ENCODE peak calls at places on chromosomes 16 and 17, in six cellular contexts. One of them, this sample, is unnamed.

GRCh38 chr17:82920715-82921114 is 80.9 kb upstream of the ZNF750 start:
- DNase-seq in KBM-7: no peak
- DNase-seq in cardiac muscle cell: no peak
- DNase-seq in coronary artery: no peak
- DNase-seq in AG09319: no peak
- DNase-seq in ACHN: no peak
- DNase-seq in this sample: no peak

GRCh38 chr16:2798723-2799204 is 494 bp downstream of the PRSS41 start:
- DNase-seq in AG09319: no peak
- DNase-seq in ACHN: no peak
- DNase-seq in cardiac muscle cell: no peak
- DNase-seq in coronary artery: no peak
- DNase-seq in KBM-7: no peak
- DNase-seq in this sample: no peak

GRCh38 chr17:48723555-48724239 is 712 bp downstream of the PRAC2 start:
- DNase-seq in KBM-7: no peak
- DNase-seq in coronary artery: no peak
- DNase-seq in ACHN: no peak
- DNase-seq in AG09319: no peak
- DNase-seq in cardiac muscle cell: no peak
- DNase-seq in this sample: no peak

GRCh38 chr16:81553080-81553813 is 108.6 kb downstream of the CMIP start:
- DNase-seq in ACHN: no peak
- DNase-seq in coronary artery: no peak
- DNase-seq in cardiac muscle cell: no peak
- DNase-seq in KBM-7: no peak
- DNase-seq in AG09319: no peak
- DNase-seq in this sample: peak; percentile 91

GRCh38 chr17:62193297-62193696 is 128.2 kb upstream of the MED13 start:
- DNase-seq in AG09319: no peak
- DNase-seq in cardiac muscle cell: no peak
- DNase-seq in KBM-7: no peak
- DNase-seq in ACHN: no peak
- DNase-seq in coronary artery: no peak
- DNase-seq in this sample: no peak

GRCh38 chr17:14621826-14622621 is 321.1 kb downstream of the HS3ST3B1 start:
- DNase-seq in ACHN: no peak
- DNase-seq in coronary artery: no peak
- DNase-seq in cardiac muscle cell: no peak
- DNase-seq in KBM-7: peak; percentile 90
- DNase-seq in AG09319: no peak
- DNase-seq in this sample: no peak

GRCh38 chr16:80602894-80603293 is 62.1 kb downstream of the DYNLRB2 start:
- DNase-seq in coronary artery: no peak
- DNase-seq in ACHN: no peak
- DNase-seq in AG09319: no peak
- DNase-seq in cardiac muscle cell: no peak
- DNase-seq in KBM-7: no peak
- DNase-seq in this sample: no peak

GRCh38 chr16:73191111-73192046 is 143.5 kb upstream of the ZFHX3 start:
- DNase-seq in coronary artery: no peak
- DNase-seq in KBM-7: no peak
- DNase-seq in AG09319: no peak
- DNase-seq in cardiac muscle cell: no peak
- DNase-seq in ACHN: no peak
- DNase-seq in this sample: no peak

GRCh38 chr16:47687694-47688093 is 226.6 kb downstream of the PHKB start:
- DNase-seq in coronary artery: no peak
- DNase-seq in cardiac muscle cell: no peak
- DNase-seq in ACHN: no peak
- DNase-seq in AG09319: no peak
- DNase-seq in KBM-7: no peak
- DNase-seq in this sample: no peak

GRCh38 chr16:2084688-2085625 is 37.2 kb downstream of the TSC2 start:
- DNase-seq in KBM-7: no peak
- DNase-seq in AG09319: no peak
- DNase-seq in coronary artery: no peak
- DNase-seq in ACHN: no peak
- DNase-seq in cardiac muscle cell: no peak
- DNase-seq in this sample: no peak

GRCh38 chr16:81779540-81780320 is 639 bp downstream of the PLCG2 start:
- DNase-seq in coronary artery: no peak
- DNase-seq in AG09319: no peak
- DNase-seq in ACHN: peak; percentile 40
- DNase-seq in KBM-7: no peak
- DNase-seq in cardiac muscle cell: no peak
- DNase-seq in this sample: no peak

GRCh38 chr17:60168654-60169053 is 18.9 kb downstream of the CA4 start:
- DNase-seq in coronary artery: no peak
- DNase-seq in ACHN: no peak
- DNase-seq in KBM-7: no peak
- DNase-seq in cardiac muscle cell: no peak
- DNase-seq in AG09319: no peak
- DNase-seq in this sample: no peak

GRCh38 chr16:85878875-85879274 is 20.1 kb upstream of the IRF8 start:
- DNase-seq in AG09319: peak; percentile 11
- DNase-seq in cardiac muscle cell: peak; percentile 57
- DNase-seq in KBM-7: no peak
- DNase-seq in coronary artery: no peak
- DNase-seq in ACHN: peak; percentile 80
- DNase-seq in this sample: no peak

GRCh38 chr17:57853695-57854094 is 3.9 kb upstream of the MRPS23 start:
- DNase-seq in ACHN: no peak
- DNase-seq in AG09319: no peak
- DNase-seq in KBM-7: no peak
- DNase-seq in cardiac muscle cell: no peak
- DNase-seq in coronary artery: peak; percentile 92
- DNase-seq in this sample: no peak

GRCh38 chr16:2250652-2251280 is 621 bp downstream of the ECI1 start:
- DNase-seq in cardiac muscle cell: peak; percentile 10
- DNase-seq in KBM-7: peak; percentile 53
- DNase-seq in ACHN: peak; percentile 49
- DNase-seq in coronary artery: no peak
- DNase-seq in AG09319: no peak
- DNase-seq in this sample: no peak

GRCh38 chr17:59366773-59367656 is 35.6 kb downstream of the YPEL2 start:
- DNase-seq in ACHN: peak; percentile 49
- DNase-seq in AG09319: no peak
- DNase-seq in cardiac muscle cell: no peak
- DNase-seq in coronary artery: no peak
- DNase-seq in KBM-7: no peak
- DNase-seq in this sample: peak; percentile 98

GRCh38 chr16:71242601-71243000 is 12.1 kb upstream of the HYDIN start:
- DNase-seq in AG09319: no peak
- DNase-seq in ACHN: no peak
- DNase-seq in KBM-7: no peak
- DNase-seq in cardiac muscle cell: no peak
- DNase-seq in coronary artery: no peak
- DNase-seq in this sample: no peak

GRCh38 chr17:38327936-38328335 is 15.8 kb downstream of the GPR179 start:
- DNase-seq in cardiac muscle cell: no peak
- DNase-seq in ACHN: no peak
- DNase-seq in KBM-7: no peak
- DNase-seq in AG09319: no peak
- DNase-seq in coronary artery: peak; percentile 26
- DNase-seq in this sample: no peak

GRCh38 chr17:57256708-57257112 is 387 bp downstream of the MSI2 start:
- DNase-seq in KBM-7: no peak
- DNase-seq in coronary artery: no peak
- DNase-seq in cardiac muscle cell: peak; percentile 29
- DNase-seq in AG09319: no peak
- DNase-seq in ACHN: peak; percentile 42
- DNase-seq in this sample: no peak

GRCh38 chr16:29898786-29899515 is 399 bp downstream of the SEZ6L2 start:
- DNase-seq in coronary artery: no peak
- DNase-seq in AG09319: no peak
- DNase-seq in cardiac muscle cell: no peak
- DNase-seq in KBM-7: peak; percentile 28
- DNase-seq in ACHN: peak; percentile 73
- DNase-seq in this sample: no peak